ENCODE peak calls at places on chromosomes 7 and 10, in nine cellular contexts. F is stimulated activated CD8-positive, alpha-beta memory T cell treated with anti-CD3 and anti-CD28 coated beads, Interleukin-4, amount 100 ng/mL, for 1 hour; J is MM.1S; E is stimulated activated effector memory CD8-positive, alpha-beta T cell treated with anti-CD3 and anti-CD28 coated beads, Interleukin-12 subunit alpha, Interleukin-12 subunit beta, amount 100 ng/mL, for 72 hours; W is AG09309; R is effector CD4-positive, alpha-beta T cell; U is CD8-positive, alpha-beta T cell; Q is amniotic stem cell; C is H7. M is an unnamed sample.
A peak's percentile ranks its signal among the peaks of the same experiment; 100 is the strongest.

GRCh38 chr7:32043688-32044087 is 26.5 kb downstream of the PDE1C start:
- DNase-seq in F (no peak), J (no peak), E (no peak), W (peak; percentile 17), R (no peak), U (no peak), Q (no peak), C (no peak), M (no peak)

GRCh38 chr10:32929634-32930033 is 28.4 kb downstream of the ITGB1 start:
- DNase-seq in F (no peak), J (no peak), E (no peak), W (no peak), R (peak; percentile 13), U (no peak), Q (no peak), C (no peak), M (no peak)

GRCh38 chr10:77926566-77927342 is at the start of gene DLG5:
- DNase-seq in F (no peak), J (peak; percentile 46), E (peak; percentile 55), W (no peak), R (no peak), U (peak; percentile 13), Q (peak; percentile 42), C (peak; percentile 90), M (peak; percentile 63)

GRCh38 chr7:24858108-24858977 is 101.1 kb upstream of the GSDME start:
- DNase-seq in F (no peak), J (no peak), E (no peak), W (no peak), R (no peak), U (no peak), Q (no peak), C (peak; percentile 26), M (no peak)

GRCh38 chr10:72736881-72737280 is 44.9 kb downstream of the MCU start:
- DNase-seq in F (no peak), J (no peak), E (no peak), W (no peak), R (no peak), U (no peak), Q (no peak), C (no peak), M (no peak)

GRCh38 chr7:80420876-80421275 is 91.0 kb downstream of the GNAT3 start:
- DNase-seq in F (no peak), J (no peak), E (no peak), W (no peak), R (no peak), U (no peak), Q (no peak), C (no peak), M (no peak)

GRCh38 chr7:121329460-121330052 is 756 bp downstream of the WNT16 start:
- DNase-seq in F (no peak), J (peak; percentile 83), E (peak; percentile 57), W (no peak), R (no peak), U (no peak), Q (no peak), C (peak; percentile 73), M (no peak)

GRCh38 chr7:12322287-12322902 is 81.3 kb downstream of the VWDE start:
- DNase-seq in F (no peak), J (peak; percentile 16), E (no peak), W (no peak), R (peak; percentile 6), U (peak; percentile 18), Q (no peak), C (no peak), M (no peak)

GRCh38 chr7:115230882-115231508 is 309.1 kb downstream of the MDFIC start:
- DNase-seq in F (no peak), J (no peak), E (no peak), W (peak; percentile 86), R (no peak), U (no peak), Q (peak; percentile 57), C (no peak), M (no peak)